ENCODE peak calls at places on chromosomes 1 and 21, in eight cellular contexts. One of them, this sample, is unnamed.

GRCh38 chr1:30515746-30516504 is 207.5 kb downstream of the MATN1 start:
- DNase-seq in mammary epithelial cell: no peak
- DNase-seq in cardiac muscle cell: no peak
- DNase-seq in brain microvascular endothelial cell: no peak
- DNase-seq in ovary: no peak
- DNase-seq in A549: no peak
- DNase-seq in AG04450: no peak
- DNase-seq in tibial artery: peak; percentile 3
- DNase-seq in this sample: no peak

GRCh38 chr21:38925923-38926322 is 120.2 kb downstream of the ETS2 start:
- DNase-seq in mammary epithelial cell: peak; percentile 84
- DNase-seq in cardiac muscle cell: peak; percentile 95
- DNase-seq in A549: no peak
- DNase-seq in AG04450: peak; percentile 55
- DNase-seq in brain microvascular endothelial cell: peak; percentile 82
- DNase-seq in tibial artery: peak; percentile 72
- DNase-seq in ovary: peak; percentile 80
- DNase-seq in this sample: peak; percentile 69

GRCh38 chr1:186745531-186746146 is 65.4 kb upstream of the PTGS2 start:
- DNase-seq in cardiac muscle cell: no peak
- DNase-seq in tibial artery: no peak
- DNase-seq in ovary: no peak
- DNase-seq in mammary epithelial cell: no peak
- DNase-seq in brain microvascular endothelial cell: no peak
- DNase-seq in AG04450: no peak
- DNase-seq in A549: no peak
- DNase-seq in this sample: no peak

GRCh38 chr1:180267761-180268555 is 37.9 kb downstream of the LHX4 start:
- DNase-seq in cardiac muscle cell: no peak
- DNase-seq in ovary: no peak
- DNase-seq in tibial artery: no peak
- DNase-seq in brain microvascular endothelial cell: no peak
- DNase-seq in A549: no peak
- DNase-seq in AG04450: no peak
- DNase-seq in mammary epithelial cell: no peak
- DNase-seq in this sample: no peak

GRCh38 chr1:67850611-67851075 is 17.4 kb upstream of the GNG12 start:
- DNase-seq in cardiac muscle cell: peak; percentile 88
- DNase-seq in tibial artery: peak; percentile 89
- DNase-seq in brain microvascular endothelial cell: peak; percentile 91
- DNase-seq in mammary epithelial cell: peak; percentile 91
- DNase-seq in ovary: peak; percentile 74
- DNase-seq in AG04450: no peak
- DNase-seq in A549: peak; percentile 86
- DNase-seq in this sample: no peak

GRCh38 chr1:46580140-46580903 is 23.7 kb downstream of the MKNK1 start:
- DNase-seq in cardiac muscle cell: no peak
- DNase-seq in brain microvascular endothelial cell: peak; percentile 19
- DNase-seq in tibial artery: no peak
- DNase-seq in AG04450: no peak
- DNase-seq in mammary epithelial cell: no peak
- DNase-seq in A549: no peak
- DNase-seq in ovary: no peak
- DNase-seq in this sample: no peak

GRCh38 chr1:162380061-162380846 is 1.3 kb upstream of the C1orf226 start:
- DNase-seq in ovary: no peak
- DNase-seq in cardiac muscle cell: no peak
- DNase-seq in AG04450: no peak
- DNase-seq in A549: no peak
- DNase-seq in tibial artery: no peak
- DNase-seq in mammary epithelial cell: no peak
- DNase-seq in brain microvascular endothelial cell: no peak
- DNase-seq in this sample: no peak

GRCh38 chr1:45767035-45767434 is 16.6 kb upstream of the IPP start:
- DNase-seq in mammary epithelial cell: no peak
- DNase-seq in cardiac muscle cell: peak; percentile 27
- DNase-seq in A549: no peak
- DNase-seq in tibial artery: no peak
- DNase-seq in AG04450: no peak
- DNase-seq in ovary: no peak
- DNase-seq in brain microvascular endothelial cell: peak; percentile 24
- DNase-seq in this sample: no peak

GRCh38 chr1:94248956-94249688 is 11.7 kb upstream of the ARHGAP29 start:
- DNase-seq in mammary epithelial cell: no peak
- DNase-seq in tibial artery: no peak
- DNase-seq in cardiac muscle cell: no peak
- DNase-seq in AG04450: no peak
- DNase-seq in ovary: no peak
- DNase-seq in A549: no peak
- DNase-seq in brain microvascular endothelial cell: no peak
- DNase-seq in this sample: no peak

GRCh38 chr21:27219068-27219467 is 252.2 kb upstream of the ADAMTS5 start:
- DNase-seq in tibial artery: peak; percentile 26
- DNase-seq in brain microvascular endothelial cell: peak; percentile 34
- DNase-seq in AG04450: no peak
- DNase-seq in ovary: no peak
- DNase-seq in mammary epithelial cell: peak; percentile 67
- DNase-seq in cardiac muscle cell: peak; percentile 76
- DNase-seq in A549: no peak
- DNase-seq in this sample: no peak

GRCh38 chr1:204885790-204886189 is 15.1 kb downstream of the NFASC start:
- DNase-seq in cardiac muscle cell: peak; percentile 67
- DNase-seq in A549: no peak
- DNase-seq in ovary: no peak
- DNase-seq in AG04450: no peak
- DNase-seq in tibial artery: no peak
- DNase-seq in brain microvascular endothelial cell: no peak
- DNase-seq in mammary epithelial cell: peak; percentile 75
- DNase-seq in this sample: no peak
- H3K27ac ChIP-seq in cardiac muscle cell: no peak overlapping the region
- H3K27ac ChIP-seq in A549: no peak overlapping the region
- H3K27ac ChIP-seq in ovary: no peak overlapping the region
- H3K27ac ChIP-seq in AG04450: no peak overlapping the region
- H3K27ac ChIP-seq in tibial artery: no peak overlapping the region
- H3K27ac ChIP-seq in brain microvascular endothelial cell: no peak overlapping the region
- H3K27ac ChIP-seq in mammary epithelial cell: peak overlapping the region; percentile 50
- H3K27ac ChIP-seq in this sample: peak overlapping the region; percentile 87

GRCh38 chr1:5744911-5745431 is 247.3 kb downstream of the NPHP4 start:
- DNase-seq in cardiac muscle cell: no peak
- DNase-seq in brain microvascular endothelial cell: no peak
- DNase-seq in ovary: peak; percentile 50
- DNase-seq in AG04450: no peak
- DNase-seq in tibial artery: no peak
- DNase-seq in mammary epithelial cell: peak; percentile 22
- DNase-seq in A549: no peak
- DNase-seq in this sample: peak; percentile 73
- H3K4me3 ChIP-seq in cardiac muscle cell: no peak overlapping the region
- H3K4me3 ChIP-seq in brain microvascular endothelial cell: no peak overlapping the region
- H3K4me3 ChIP-seq in ovary: no peak overlapping the region
- H3K4me3 ChIP-seq in AG04450: no peak overlapping the region
- H3K4me3 ChIP-seq in tibial artery: no peak overlapping the region
- H3K4me3 ChIP-seq in mammary epithelial cell: no peak overlapping the region
- H3K4me3 ChIP-seq in A549: no peak overlapping the region
- H3K4me3 ChIP-seq in this sample: peak overlapping the region; percentile 25

DNA sequence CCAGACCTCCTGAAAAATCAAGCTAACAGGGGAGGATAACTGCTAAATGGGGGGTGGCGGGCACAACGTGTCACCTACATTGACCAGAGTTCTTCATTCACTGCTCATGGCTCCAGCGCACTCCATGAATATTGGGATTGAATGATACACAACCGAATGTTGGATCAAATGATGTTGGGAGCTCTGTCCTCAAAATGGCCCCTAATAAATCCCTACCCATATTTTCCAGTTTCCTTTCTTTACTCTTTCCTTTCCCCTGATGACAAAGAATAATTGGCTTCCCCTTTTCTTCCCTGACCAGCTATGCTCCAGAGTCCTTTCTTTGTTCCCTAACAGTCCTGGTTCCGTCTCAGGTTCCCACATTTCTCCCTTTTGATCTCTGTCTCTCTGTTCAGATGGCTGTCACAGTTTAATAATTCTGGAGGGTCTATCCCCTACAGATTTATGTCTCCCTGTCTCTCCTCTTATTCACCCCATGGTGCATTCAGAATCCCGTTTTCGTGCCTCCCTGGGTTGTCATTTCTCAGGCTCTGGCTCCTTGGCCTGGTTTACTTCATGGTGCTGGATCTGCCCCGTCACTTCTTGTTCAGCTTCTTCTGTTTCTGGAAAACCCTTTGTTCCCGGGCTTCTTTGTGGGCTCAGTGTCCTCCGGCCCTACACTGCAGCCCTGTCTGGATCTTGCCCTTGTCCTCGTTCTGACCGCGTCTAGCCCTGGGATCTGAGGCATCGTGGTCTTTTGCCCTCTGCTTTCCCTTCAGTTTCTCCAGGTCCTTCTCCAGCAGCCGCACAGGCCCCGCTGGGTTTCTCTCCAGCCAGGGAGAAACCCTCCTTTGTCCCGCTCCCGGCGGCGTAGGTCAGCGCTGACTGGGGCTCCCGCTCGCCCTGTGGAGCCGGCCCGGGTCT is 78.3 kb downstream of the NDUFS5 start:
- DNase-seq in tibial artery: peak; percentile 35
- DNase-seq in mammary epithelial cell: peak; percentile 48
- DNase-seq in brain microvascular endothelial cell: no peak
- DNase-seq in cardiac muscle cell: no peak
- DNase-seq in AG04450: no peak
- DNase-seq in A549: peak; percentile 23
- DNase-seq in ovary: peak; percentile 41
- DNase-seq in this sample: peak; percentile 9
- H3K27ac ChIP-seq in tibial artery: peak overlapping the region; percentile 92
- H3K27ac ChIP-seq in mammary epithelial cell: peak overlapping the region; percentile 93
- H3K27ac ChIP-seq in brain microvascular endothelial cell: peak overlapping the region; percentile 79
- H3K27ac ChIP-seq in cardiac muscle cell: peak overlapping the region; percentile 91
- H3K27ac ChIP-seq in AG04450: peak overlapping the region; percentile 84
- H3K27ac ChIP-seq in A549: peak overlapping the region; percentile 84
- H3K27ac ChIP-seq in ovary: peak overlapping the region; percentile 96
- H3K27ac ChIP-seq in this sample: peak overlapping the region; percentile 96

GRCh38 chr1:66336641-66336991 is 197.3 kb upstream of the SGIP1 start:
- DNase-seq in ovary: no peak
- DNase-seq in brain microvascular endothelial cell: no peak
- DNase-seq in AG04450: no peak
- DNase-seq in tibial artery: no peak
- DNase-seq in cardiac muscle cell: no peak
- DNase-seq in A549: no peak
- DNase-seq in mammary epithelial cell: no peak
- DNase-seq in this sample: no peak
- H3K4me3 ChIP-seq in ovary: no peak overlapping the region
- H3K4me3 ChIP-seq in brain microvascular endothelial cell: no peak overlapping the region
- H3K4me3 ChIP-seq in AG04450: no peak overlapping the region
- H3K4me3 ChIP-seq in tibial artery: peak overlapping the region; percentile 59
- H3K4me3 ChIP-seq in cardiac muscle cell: no peak overlapping the region
- H3K4me3 ChIP-seq in A549: peak overlapping the region; percentile 88
- H3K4me3 ChIP-seq in mammary epithelial cell: no peak overlapping the region
- H3K4me3 ChIP-seq in this sample: peak overlapping the region; percentile 49

GRCh38 chr1:168609133-168609715 is 32.8 kb downstream of the XCL1 start:
- DNase-seq in A549: no peak
- DNase-seq in AG04450: no peak
- DNase-seq in tibial artery: peak; percentile 62
- DNase-seq in brain microvascular endothelial cell: peak; percentile 69
- DNase-seq in ovary: peak; percentile 70
- DNase-seq in mammary epithelial cell: no peak
- DNase-seq in cardiac muscle cell: peak; percentile 79
- DNase-seq in this sample: peak; percentile 83
- H3K27ac ChIP-seq in A549: no peak overlapping the region
- H3K27ac ChIP-seq in AG04450: no peak overlapping the region
- H3K27ac ChIP-seq in tibial artery: peak overlapping the region; percentile 66
- H3K27ac ChIP-seq in brain microvascular endothelial cell: no peak overlapping the region
- H3K27ac ChIP-seq in ovary: no peak overlapping the region
- H3K27ac ChIP-seq in mammary epithelial cell: no peak overlapping the region
- H3K27ac ChIP-seq in cardiac muscle cell: peak overlapping the region; percentile 46
- H3K27ac ChIP-seq in this sample: peak overlapping the region; percentile 68

GRCh38 chr1:6274102-6274501 is 13.2 kb upstream of the GPR153 start:
- DNase-seq in AG04450: no peak
- DNase-seq in A549: no peak
- DNase-seq in cardiac muscle cell: no peak
- DNase-seq in mammary epithelial cell: no peak
- DNase-seq in ovary: no peak
- DNase-seq in tibial artery: no peak
- DNase-seq in brain microvascular endothelial cell: no peak
- DNase-seq in this sample: peak; percentile 75

GRCh38 chr1:6276765-6277555 is 16.1 kb upstream of the GPR153 start:
- DNase-seq in cardiac muscle cell: no peak
- DNase-seq in tibial artery: no peak
- DNase-seq in mammary epithelial cell: no peak
- DNase-seq in A549: no peak
- DNase-seq in ovary: no peak
- DNase-seq in brain microvascular endothelial cell: no peak
- DNase-seq in AG04450: no peak
- DNase-seq in this sample: no peak

GRCh38 chr1:6278263-6278662 is 17.4 kb upstream of the GPR153 start:
- DNase-seq in cardiac muscle cell: no peak
- DNase-seq in A549: no peak
- DNase-seq in tibial artery: no peak
- DNase-seq in AG04450: no peak
- DNase-seq in brain microvascular endothelial cell: no peak
- DNase-seq in mammary epithelial cell: no peak
- DNase-seq in ovary: no peak
- DNase-seq in this sample: no peak

GRCh38 chr1:6274622-6275139 is 13.8 kb upstream of the GPR153 start:
- DNase-seq in tibial artery: no peak
- DNase-seq in AG04450: no peak
- DNase-seq in ovary: no peak
- DNase-seq in mammary epithelial cell: no peak
- DNase-seq in brain microvascular endothelial cell: no peak
- DNase-seq in A549: no peak
- DNase-seq in cardiac muscle cell: no peak
- DNase-seq in this sample: no peak

DNA sequence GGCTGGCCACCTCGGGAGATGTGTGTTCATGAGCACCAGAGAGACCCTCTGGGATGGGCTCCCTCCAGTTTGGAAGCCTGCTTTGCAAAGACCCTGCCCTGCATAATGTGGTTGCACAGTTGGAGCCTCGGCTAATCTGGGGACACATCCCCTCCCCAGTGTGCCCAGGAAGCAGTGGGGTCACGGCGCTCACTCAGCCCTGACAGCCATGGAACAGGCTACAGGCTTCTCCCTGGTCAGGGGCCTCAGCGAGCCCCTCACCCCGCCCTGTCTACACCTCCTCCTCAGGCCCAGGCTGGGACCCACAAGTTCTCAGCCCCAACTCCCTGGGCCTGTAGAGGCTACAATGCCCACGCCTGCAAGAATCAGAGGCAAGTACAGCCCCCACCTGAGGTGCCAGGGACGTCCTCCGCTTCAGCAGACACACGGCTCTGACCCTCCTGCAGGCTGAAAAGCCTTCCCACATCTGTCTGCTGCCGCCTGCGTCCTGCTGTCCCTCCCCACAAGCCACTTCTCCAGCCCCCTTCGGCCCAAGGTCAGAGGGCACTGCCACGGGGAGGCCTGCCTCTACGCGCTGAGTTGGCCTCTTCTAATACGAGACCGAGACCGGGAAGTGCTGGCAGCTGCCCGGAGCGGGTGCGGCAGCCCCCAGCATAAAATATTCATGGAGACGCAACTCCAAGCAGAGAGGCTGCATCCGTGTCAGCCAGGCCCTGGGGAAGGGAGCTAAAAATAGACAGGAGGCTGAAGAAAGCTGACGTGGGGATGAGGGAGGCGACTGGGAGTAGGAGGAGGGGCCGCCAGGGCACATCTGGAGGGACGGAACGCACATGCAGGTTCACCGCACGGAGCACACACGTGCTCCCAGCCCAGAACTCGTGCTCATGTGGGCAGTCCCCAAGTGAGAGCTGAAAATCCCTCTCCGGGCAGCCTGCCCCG is 15.2 kb upstream of the GPR153 start:
- DNase-seq in AG04450: peak; percentile 66
- DNase-seq in brain microvascular endothelial cell: peak; percentile 76
- DNase-seq in ovary: peak; percentile 85
- DNase-seq in tibial artery: peak; percentile 47
- DNase-seq in cardiac muscle cell: peak; percentile 78
- DNase-seq in A549: no peak
- DNase-seq in mammary epithelial cell: no peak
- DNase-seq in this sample: peak; percentile 49
- H3K4me3 ChIP-seq in AG04450: peak overlapping the region; percentile 41
- H3K4me3 ChIP-seq in brain microvascular endothelial cell: peak overlapping the region; percentile 5
- H3K4me3 ChIP-seq in ovary: peak overlapping the region; percentile 5
- H3K4me3 ChIP-seq in tibial artery: peak overlapping the region; percentile 4
- H3K4me3 ChIP-seq in cardiac muscle cell: no peak overlapping the region
- H3K4me3 ChIP-seq in A549: no peak overlapping the region
- H3K4me3 ChIP-seq in mammary epithelial cell: no peak overlapping the region
- H3K4me3 ChIP-seq in this sample: no peak overlapping the region

This sample was measured in dorsolateral prefrontal cortex.